ENCODE peak calls at places on chromosomes 7 and 10, in five cellular contexts. One of them, this sample, is unnamed.

GRCh38 chr7:44914992-44915607 is 29.8 kb upstream of the PURB start:
- DNase-seq in mucosa of gallbladder: no peak
- DNase-seq in GM23338: no peak
- DNase-seq in effector memory CD4-positive, alpha-beta T cell: peak
- DNase-seq in nephron progenitor cell: no peak
- DNase-seq in this sample: no peak

GRCh38 chr10:72145657-72146450 is 57.5 kb upstream of the SPOCK2 start:
- DNase-seq in mucosa of gallbladder: no peak
- DNase-seq in nephron progenitor cell: peak
- DNase-seq in effector memory CD4-positive, alpha-beta T cell: no peak
- DNase-seq in GM23338: peak
- DNase-seq in this sample: peak

GRCh38 chr10:89553064-89553734 is 17.8 kb upstream of the SLC16A12 start:
- DNase-seq in GM23338: no peak
- DNase-seq in nephron progenitor cell: no peak
- DNase-seq in effector memory CD4-positive, alpha-beta T cell: no peak
- DNase-seq in mucosa of gallbladder: no peak
- DNase-seq in this sample: no peak

GRCh38 chr7:148042935-148043334 is 547.6 kb upstream of the C7orf33 start:
- DNase-seq in nephron progenitor cell: no peak
- DNase-seq in effector memory CD4-positive, alpha-beta T cell: no peak
- DNase-seq in GM23338: no peak
- DNase-seq in mucosa of gallbladder: peak
- DNase-seq in this sample: no peak

GRCh38 chr10:59905066-59905734 is 1.2 kb downstream of the CCDC6 start:
- DNase-seq in GM23338: peak
- DNase-seq in effector memory CD4-positive, alpha-beta T cell: no peak
- DNase-seq in mucosa of gallbladder: no peak
- DNase-seq in nephron progenitor cell: peak
- DNase-seq in this sample: peak

GRCh38 chr7:39697481-39697880 is 74.1 kb downstream of the RALA start:
- DNase-seq in GM23338: no peak
- DNase-seq in effector memory CD4-positive, alpha-beta T cell: no peak
- DNase-seq in nephron progenitor cell: no peak
- DNase-seq in mucosa of gallbladder: no peak
- DNase-seq in this sample: no peak

GRCh38 chr7:25951414-25952276 is 200.4 kb upstream of the NFE2L3 start:
- DNase-seq in GM23338: peak
- DNase-seq in nephron progenitor cell: peak
- DNase-seq in mucosa of gallbladder: no peak
- DNase-seq in effector memory CD4-positive, alpha-beta T cell: no peak
- DNase-seq in this sample: peak

GRCh38 chr7:13908667-13909382 is 80.6 kb downstream of the ETV1 start:
- DNase-seq in mucosa of gallbladder: no peak
- DNase-seq in GM23338: no peak
- DNase-seq in effector memory CD4-positive, alpha-beta T cell: no peak
- DNase-seq in nephron progenitor cell: no peak
- DNase-seq in this sample: peak

GRCh38 chr7:26329520-26330269 is 38.0 kb downstream of the SNX10 start:
- DNase-seq in nephron progenitor cell: no peak
- DNase-seq in mucosa of gallbladder: no peak
- DNase-seq in effector memory CD4-positive, alpha-beta T cell: no peak
- DNase-seq in GM23338: no peak
- DNase-seq in this sample: no peak

GRCh38 chr7:92357260-92357659 is 90.0 kb upstream of the GATAD1 start:
- DNase-seq in GM23338: peak
- DNase-seq in mucosa of gallbladder: no peak
- DNase-seq in nephron progenitor cell: no peak
- DNase-seq in effector memory CD4-positive, alpha-beta T cell: no peak
- DNase-seq in this sample: no peak

GRCh38 chr7:92925876-92926696 is 89.7 kb upstream of the CDK6 start:
- DNase-seq in effector memory CD4-positive, alpha-beta T cell: no peak
- DNase-seq in GM23338: peak
- DNase-seq in mucosa of gallbladder: no peak
- DNase-seq in nephron progenitor cell: peak
- DNase-seq in this sample: peak

GRCh38 chr10:93299606-93300353 is 182.4 kb downstream of the MYOF start:
- DNase-seq in effector memory CD4-positive, alpha-beta T cell: no peak
- DNase-seq in GM23338: peak
- DNase-seq in nephron progenitor cell: no peak
- DNase-seq in mucosa of gallbladder: no peak
- DNase-seq in this sample: no peak

This sample was measured in retina.